ENCODE peak calls at places on chromosomes 11 and 22, in five cellular contexts. Y is CD14-positive monocyte, L is RWPE1, O is fibroblast of mammary gland, Z is heart right ventricle. B is an unnamed sample.

GRCh38 chr22:33659423-33659822 is 260.9 kb downstream of the LARGE1 start:
- DNase-seq in Y (no peak), Z (peak; percentile 55), O (peak; percentile 78), L (no peak), B (no peak)

GRCh38 chr22:36853407-36854099 is 7.3 kb upstream of the NCF4 start:
- DNase-seq in O (peak; percentile 55), L (no peak), Y (peak; percentile 88), Z (peak; percentile 78), B (peak; percentile 94)

GRCh38 chr22:19432092-19432844 is at the start of gene MRPL40:
- DNase-seq in Y (peak; percentile 89), O (peak; percentile 92), L (peak; percentile 83), Z (peak; percentile 95), B (peak; percentile 97)

GRCh38 chr11:69518081-69518950 is 36.9 kb downstream of the LINC01488 start:
- DNase-seq in O (peak; percentile 97), Z (no peak), L (no peak), Y (no peak), B (no peak)

GRCh38 chr11:28826807-28827206 is 718.6 kb downstream of the METTL15 start:
- DNase-seq in O (no peak), Z (no peak), Y (no peak), L (no peak), B (no peak)

GRCh38 chr11:19673924-19674390 is 38.7 kb upstream of the NAV2 start:
- DNase-seq in L (no peak), Y (no peak), Z (peak; percentile 81), O (peak; percentile 42), B (peak; percentile 33)

GRCh38 chr11:67437082-67437821 is at the start of gene PTPRCAP:
- DNase-seq in O (no peak), L (no peak), Z (no peak), Y (no peak), B (no peak)

GRCh38 chr22:25352294-25352680 is 132.8 kb downstream of the CRYBB2 start:
- DNase-seq in L (no peak), Y (no peak), O (no peak), Z (no peak), B (no peak)

GRCh38 chr11:30683176-30683575 is 97.0 kb upstream of the MPPED2 start:
- DNase-seq in Y (no peak), Z (peak; percentile 5), O (no peak), L (no peak), B (no peak)

GRCh38 chr11:74311352-74311926 is at the start of gene P4HA3:
- DNase-seq in Z (peak; percentile 52), O (peak; percentile 44), L (peak; percentile 74), Y (peak; percentile 75), B (peak; percentile 75)

GRCh38 chr22:48934446-48934845 is 893.2 kb downstream of the BRD1 start:
- DNase-seq in O (no peak), Z (no peak), L (no peak), Y (no peak), B (no peak)

GRCh38 chr11:130877532-130877931 is 38.7 kb downstream of the SNX19 start:
- DNase-seq in O (no peak), Z (no peak), L (no peak), Y (no peak), B (no peak)

GRCh38 chr11:28383471-28383870 is 275.3 kb downstream of the METTL15 start:
- DNase-seq in O (peak; percentile 3), Y (no peak), Z (no peak), L (no peak), B (no peak)

GRCh38 chr11:103624708-103625623 is 411.5 kb upstream of the DDI1 start:
- DNase-seq in L (peak; percentile 69), Z (no peak), O (peak; percentile 99), Y (no peak), B (no peak)

GRCh38 chr11:26244207-26244606 is 87.7 kb upstream of the ANO3 start:
- DNase-seq in O (peak; percentile 79), Z (no peak), L (no peak), Y (no peak), B (no peak)

GRCh38 chr11:19953342-19953741 is 206.9 kb downstream of the DBX1 start:
- DNase-seq in Y (no peak), O (peak; percentile 87), L (no peak), Z (no peak), B (no peak)

GRCh38 chr11:10784229-10785145 is 24.2 kb downstream of the EIF4G2 start:
- DNase-seq in Z (peak; percentile 52), O (no peak), L (no peak), Y (no peak), B (no peak)

GRCh38 chr11:7261578-7261977 is 9.9 kb downstream of the SYT9 start:
- DNase-seq in O (no peak), L (no peak), Y (no peak), Z (no peak), B (no peak)

GRCh38 chr22:41117127-41117965 is 25.0 kb downstream of the EP300 start:
- DNase-seq in O (no peak), Z (no peak), Y (no peak), L (no peak), B (no peak)

GRCh38 chr11:8263109-8263768 is 439 bp downstream of the LMO1 start:
- DNase-seq in Y (peak; percentile 28), O (no peak), Z (no peak), L (no peak), B (peak; percentile 64)

GRCh38 chr22:37817705-37818311 is 5.4 kb upstream of the GALR3 start:
- DNase-seq in Z (peak; percentile 82), Y (peak; percentile 65), L (peak; percentile 64), O (peak; percentile 74), B (peak; percentile 92)

GRCh38 chr22:26658671-26659478 is 1.5 kb downstream of the MIAT start:
- DNase-seq in Y (peak; percentile 87), Z (no peak), O (peak; percentile 96), L (peak; percentile 88), B (peak; percentile 88)

GRCh38 chr11:69213315-69213714 is 57.6 kb downstream of the SMIM38 start:
- DNase-seq in Z (no peak), O (no peak), L (no peak), Y (no peak), B (no peak)

GRCh38 chr22:35008213-35008612 is 57.7 kb upstream of the ISX start:
- DNase-seq in Z (no peak), Y (no peak), L (no peak), O (no peak), B (no peak)

GRCh38 chr22:42303304-42304020 is 33.0 kb upstream of the TCF20 start:
- DNase-seq in L (no peak), O (no peak), Z (no peak), Y (no peak), B (no peak)

GRCh38 chr11:15073361-15074205 is at the start of gene CALCB:
- DNase-seq in Z (no peak), Y (no peak), L (peak; percentile 12), O (peak; percentile 32), B (peak; percentile 68)

GRCh38 chr11:19389787-19390303 is 149.1 kb upstream of the E2F8 start:
- DNase-seq in Y (no peak), L (no peak), Z (no peak), O (peak; percentile 83), B (no peak)

GRCh38 chr22:19959043-19959586 is 17.5 kb upstream of the TXNRD2 start:
- DNase-seq in L (no peak), Z (peak; percentile 76), O (peak; percentile 66), Y (no peak), B (peak; percentile 93)

GRCh38 chr22:41539146-41540005 is 4.9 kb downstream of the POLR3H start:
- DNase-seq in Y (no peak), L (no peak), Z (no peak), O (peak; percentile 42), B (no peak)

GRCh38 chr11:84247931-84248330 is 961.8 kb upstream of the CCDC90B start:
- DNase-seq in Z (no peak), O (peak; percentile 66), Y (no peak), L (no peak), B (no peak)

GRCh38 chr22:23138584-23139469 is 3.0 kb downstream of the RSPH14 start:
- DNase-seq in Y (no peak), O (no peak), Z (no peak), L (no peak), B (no peak)

GRCh38 chr11:44674809-44675208 is 52.0 kb upstream of the TSPAN18 start:
- DNase-seq in Y (no peak), Z (no peak), L (no peak), O (no peak), B (no peak)

GRCh38 chr11:1238767-1239595 is 16.1 kb downstream of the MUC5B start:
- DNase-seq in L (peak; percentile 56), Z (no peak), Y (no peak), O (no peak), B (no peak)

DNA sequence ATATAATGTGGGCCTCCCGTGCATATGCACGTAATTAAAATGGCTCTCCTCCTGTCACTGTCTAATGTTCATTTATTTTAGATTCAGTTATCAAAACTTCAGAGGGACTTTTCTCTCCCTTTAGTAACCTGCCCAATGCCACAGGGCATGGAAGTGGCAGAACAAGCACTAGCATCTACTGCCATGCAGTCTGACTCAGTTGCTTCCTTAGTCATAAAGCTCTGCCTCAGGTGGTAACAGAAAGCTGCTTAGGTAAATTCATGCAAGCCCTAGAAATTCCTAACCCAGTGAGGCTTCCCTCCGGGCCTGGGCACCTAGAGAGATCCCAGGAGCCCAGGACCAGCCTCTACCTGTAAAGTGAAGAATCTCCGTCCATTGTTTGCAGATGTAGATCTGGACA is 8.9 kb downstream of the PRPF19 start:
- DNase-seq in L (no peak), O (no peak), Y (no peak), Z (no peak), B (no peak)
- TF ChIP-seq CTCF in L (no peak), O (no peak), Y (no peak), Z (no peak), B (no peak)

DNA sequence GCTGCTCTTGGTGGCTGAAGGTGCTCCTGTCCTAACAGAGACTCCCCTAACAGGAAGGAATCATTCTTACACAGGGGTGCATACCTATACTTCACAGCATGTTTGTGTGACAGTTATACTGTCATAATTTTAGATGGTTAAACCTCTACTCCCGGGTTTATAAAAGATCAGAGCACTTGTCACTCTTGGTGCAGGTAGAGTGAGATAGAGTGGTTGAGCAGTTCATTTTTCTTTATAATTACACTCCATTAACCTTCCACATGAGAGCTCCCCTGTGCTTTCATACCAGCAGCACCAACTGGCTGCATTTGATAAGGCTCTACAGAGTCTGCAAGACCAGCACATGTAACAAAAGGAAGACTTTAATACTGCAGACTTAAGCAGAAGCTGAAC is 72.9 kb downstream of the LARGE2 start:
- DNase-seq in L (no peak), Z (no peak), Y (no peak), O (no peak), B (no peak)
- TF ChIP-seq CTCF in L (no peak), Z (no peak), Y (no peak), O (no peak), B (no peak)

GRCh38 chr11:61082931-61083531 is 19.3 kb upstream of the CD5 start:
- DNase-seq in Z (no peak), O (no peak), L (no peak), Y (no peak), B (no peak)
- TF ChIP-seq CTCF in Z (no peak), O (no peak), L (no peak), Y (no peak), B (no peak)

GRCh38 chr11:100956321-100956720 is 173.3 kb downstream of the PGR start:
- DNase-seq in L (no peak), O (no peak), Y (no peak), Z (no peak), B (no peak)
- TF ChIP-seq CTCF in L (no peak), O (no peak), Y (no peak), Z (no peak), B (no peak)

GRCh38 chr11:64810271-64810890 is at the start of gene MEN1:
- DNase-seq in L (peak; percentile 94), Y (peak; percentile 83), Z (peak; percentile 96), O (peak; percentile 92), B (peak; percentile 97)
- TF ChIP-seq CTCF in L (no peak), Y (no peak), Z (no peak), O (no peak), B (no peak)

GRCh38 chr22:50602338-50602700 is 1.7 kb downstream of the MAPK8IP2 start:
- DNase-seq in Z (no peak), Y (no peak), O (no peak), L (no peak), B (no peak)
- TF ChIP-seq CTCF in Z (no peak), Y (no peak), O (no peak), L (no peak), B (no peak)